ENCODE peak calls at places on chromosomes 11 and 22, in four cellular contexts. One of them, this sample, is unnamed.

GRCh38 chr11:120805960-120806555 is 217.8 kb upstream of the TBCEL start:
- DNase-seq in fibroblast of pulmonary artery: no peak
- DNase-seq in activated CD4-positive, alpha-beta T cell treated with anti-CD3 and anti-CD28 coated beads, Interleukin-2, amount 50 U/mL, for 24 hours: no peak
- DNase-seq in endodermal cell: no peak
- DNase-seq in this sample: no peak

GRCh38 chr11:61174275-61174674 is 13.0 kb upstream of the VPS37C start:
- DNase-seq in activated CD4-positive, alpha-beta T cell treated with anti-CD3 and anti-CD28 coated beads, Interleukin-2, amount 50 U/mL, for 24 hours: no peak
- DNase-seq in endodermal cell: no peak
- DNase-seq in fibroblast of pulmonary artery: no peak
- DNase-seq in this sample: no peak

GRCh38 chr11:126575849-126576248 is 220.4 kb downstream of the ST3GAL4 start:
- DNase-seq in activated CD4-positive, alpha-beta T cell treated with anti-CD3 and anti-CD28 coated beads, Interleukin-2, amount 50 U/mL, for 24 hours: no peak
- DNase-seq in endodermal cell: no peak
- DNase-seq in fibroblast of pulmonary artery: no peak
- DNase-seq in this sample: no peak

GRCh38 chr11:61682093-61682732 is 2.0 kb downstream of the DAGLA start:
- DNase-seq in fibroblast of pulmonary artery: no peak
- DNase-seq in activated CD4-positive, alpha-beta T cell treated with anti-CD3 and anti-CD28 coated beads, Interleukin-2, amount 50 U/mL, for 24 hours: no peak
- DNase-seq in endodermal cell: peak; percentile 59
- DNase-seq in this sample: no peak

GRCh38 chr11:38814670-38815069 is 2216.6 kb upstream of the RAG2 start:
- DNase-seq in fibroblast of pulmonary artery: peak; percentile 74
- DNase-seq in activated CD4-positive, alpha-beta T cell treated with anti-CD3 and anti-CD28 coated beads, Interleukin-2, amount 50 U/mL, for 24 hours: no peak
- DNase-seq in endodermal cell: no peak
- DNase-seq in this sample: no peak

GRCh38 chr11:104130161-104130560 is 33.8 kb downstream of the PDGFD start:
- DNase-seq in fibroblast of pulmonary artery: no peak
- DNase-seq in activated CD4-positive, alpha-beta T cell treated with anti-CD3 and anti-CD28 coated beads, Interleukin-2, amount 50 U/mL, for 24 hours: no peak
- DNase-seq in endodermal cell: no peak
- DNase-seq in this sample: no peak

GRCh38 chr11:103043826-103044688 is 47.9 kb downstream of the DCUN1D5 start:
- DNase-seq in activated CD4-positive, alpha-beta T cell treated with anti-CD3 and anti-CD28 coated beads, Interleukin-2, amount 50 U/mL, for 24 hours: no peak
- DNase-seq in fibroblast of pulmonary artery: no peak
- DNase-seq in endodermal cell: no peak
- DNase-seq in this sample: no peak

GRCh38 chr11:61042537-61042936 is 59.8 kb upstream of the CD5 start:
- DNase-seq in activated CD4-positive, alpha-beta T cell treated with anti-CD3 and anti-CD28 coated beads, Interleukin-2, amount 50 U/mL, for 24 hours: no peak
- DNase-seq in fibroblast of pulmonary artery: no peak
- DNase-seq in endodermal cell: no peak
- DNase-seq in this sample: no peak

GRCh38 chr11:50333861-50334260 is 301.2 kb downstream of the OR4C45 start:
- DNase-seq in endodermal cell: no peak
- DNase-seq in activated CD4-positive, alpha-beta T cell treated with anti-CD3 and anti-CD28 coated beads, Interleukin-2, amount 50 U/mL, for 24 hours: no peak
- DNase-seq in fibroblast of pulmonary artery: no peak
- DNase-seq in this sample: no peak

GRCh38 chr22:46064966-46065666 is 85.2 kb upstream of the PPARA start:
- DNase-seq in fibroblast of pulmonary artery: no peak
- DNase-seq in activated CD4-positive, alpha-beta T cell treated with anti-CD3 and anti-CD28 coated beads, Interleukin-2, amount 50 U/mL, for 24 hours: no peak
- DNase-seq in endodermal cell: peak; percentile 8
- DNase-seq in this sample: no peak

GRCh38 chr22:49765951-49766350 is 61.7 kb downstream of the BRD1 start:
- DNase-seq in endodermal cell: peak; percentile 36
- DNase-seq in activated CD4-positive, alpha-beta T cell treated with anti-CD3 and anti-CD28 coated beads, Interleukin-2, amount 50 U/mL, for 24 hours: no peak
- DNase-seq in fibroblast of pulmonary artery: no peak
- DNase-seq in this sample: no peak

GRCh38 chr22:24201681-24202590 is 20.6 kb downstream of the SUSD2 start:
- DNase-seq in activated CD4-positive, alpha-beta T cell treated with anti-CD3 and anti-CD28 coated beads, Interleukin-2, amount 50 U/mL, for 24 hours: no peak
- DNase-seq in fibroblast of pulmonary artery: no peak
- DNase-seq in endodermal cell: no peak
- DNase-seq in this sample: no peak

GRCh38 chr11:19727246-19727645 is 14.6 kb downstream of the NAV2 start:
- DNase-seq in fibroblast of pulmonary artery: peak; percentile 90
- DNase-seq in activated CD4-positive, alpha-beta T cell treated with anti-CD3 and anti-CD28 coated beads, Interleukin-2, amount 50 U/mL, for 24 hours: no peak
- DNase-seq in endodermal cell: no peak
- DNase-seq in this sample: no peak

GRCh38 chr11:120956710-120957500 is 67.0 kb upstream of the TBCEL start:
- DNase-seq in endodermal cell: peak; percentile 83
- DNase-seq in activated CD4-positive, alpha-beta T cell treated with anti-CD3 and anti-CD28 coated beads, Interleukin-2, amount 50 U/mL, for 24 hours: no peak
- DNase-seq in fibroblast of pulmonary artery: no peak
- DNase-seq in this sample: no peak

GRCh38 chr11:13260196-13260962 is 17.2 kb upstream of the BMAL1 start:
- DNase-seq in endodermal cell: peak; percentile 72
- DNase-seq in fibroblast of pulmonary artery: no peak
- DNase-seq in activated CD4-positive, alpha-beta T cell treated with anti-CD3 and anti-CD28 coated beads, Interleukin-2, amount 50 U/mL, for 24 hours: no peak
- DNase-seq in this sample: no peak

This sample was measured in T-helper 2 cell treated with Interferon-gamma antibody and Interleukin-4, amounts not matched to agents 5 μg/mL and 100 μg/mL, for 36 hours.